ENCODE peak calls at places on chromosomes 7 and 10, in eight cellular contexts. Y is iPS DF 6.9; K is CD8-positive, alpha-beta T cell; F is tibial artery; R is HCT116; C is left ventricle myocardium inferior; V is IMR-90; E is fibroblast of lung. S is an unnamed sample. For H3K4me1, the result is how much of the 10 kb centered on the place peaks cover.

GRCh38 chr10:125258676-125259075 is 98.3 kb upstream of the CTBP2 start:
- DNase-seq in Y (no peak), K (no peak), F (no peak), R (no peak), C (no peak), V (no peak), E (no peak), S (no peak)

GRCh38 chr7:11127988-11128387 is 154.3 kb downstream of the PHF14 start:
- DNase-seq in Y (no peak), K (no peak), F (no peak), R (no peak), C (no peak), V (no peak), E (no peak), S (no peak)

GRCh38 chr10:77827383-77827782 is 99.2 kb downstream of the DLG5 start:
- DNase-seq in Y (no peak), K (no peak), F (no peak), R (no peak), C (no peak), V (peak), E (no peak), S (no peak)

GRCh38 chr10:17913604-17914003 is 38.1 kb upstream of the SLC39A12 start:
- DNase-seq in Y (no peak), K (no peak), F (no peak), R (no peak), C (no peak), V (no peak), E (no peak), S (no peak)

GRCh38 chr7:107767391-107767790 is 23.4 kb downstream of the CBLL1 start:
- DNase-seq in Y (no peak), K (no peak), F (no peak), R (no peak), C (no peak), V (no peak), E (no peak), S (no peak)

GRCh38 chr7:78412216-78412858 is 613.8 kb downstream of the PHTF2 start:
- DNase-seq in Y (no peak), K (no peak), F (no peak), R (no peak), C (no peak), V (no peak), E (peak), S (no peak)

GRCh38 chr10:93006435-93007039 is 54.1 kb upstream of the CYP26C1 start:
- DNase-seq in Y (peak), K (no peak), F (no peak), R (no peak), C (no peak), V (peak), E (peak), S (no peak)

GRCh38 chr10:110840225-110840922 is 31.4 kb upstream of the PDCD4 start:
- DNase-seq in Y (no peak), K (no peak), F (peak), R (no peak), C (no peak), V (no peak), E (no peak), S (no peak)

GRCh38 chr10:70679498-70679897 is 7.2 kb downstream of the ADAMTS14 start:
- DNase-seq in Y (no peak), K (no peak), F (no peak), R (no peak), C (peak), V (peak), E (peak), S (peak)

GRCh38 chr7:129108583-129108982 is 35.9 kb upstream of the TSPAN33 start:
- DNase-seq in Y (no peak), K (no peak), F (no peak), R (no peak), C (no peak), V (peak), E (no peak), S (no peak)

GRCh38 chr10:84204122-84204521 is 9.8 kb downstream of the CDHR1 start:
- DNase-seq in Y (no peak), K (no peak), F (peak), R (peak), C (no peak), V (no peak), E (no peak), S (no peak)

GRCh38 chr10:112461029-112461887 is 14.2 kb downstream of the VTI1A start:
- DNase-seq in Y (no peak), K (no peak), F (no peak), R (peak), C (no peak), V (peak), E (peak), S (no peak)

GRCh38 chr10:31926765-31927596 is 1.6 kb downstream of the ARHGAP12 start:
- DNase-seq in Y (no peak), K (no peak), F (no peak), R (no peak), C (no peak), V (no peak), E (no peak), S (no peak)

GRCh38 chr10:1163204-1163660 is 107.0 kb downstream of the WDR37 start:
- DNase-seq in Y (no peak), K (no peak), F (peak), R (no peak), C (no peak), V (no peak), E (no peak), S (no peak)

GRCh38 chr7:151442776-151443496 is 3.0 kb upstream of the CRYGN start:
- DNase-seq in Y (no peak), K (no peak), F (no peak), R (no peak), C (no peak), V (no peak), E (no peak), S (no peak)

GRCh38 chr7:24608504-24608903 is 35.3 kb downstream of the PALS2 start:
- DNase-seq in Y (no peak), K (no peak), F (no peak), R (no peak), C (no peak), V (no peak), E (no peak), S (no peak)

GRCh38 chr10:79097021-79097695 is 28.4 kb downstream of the ZMIZ1 start:
- DNase-seq in Y (no peak), K (no peak), F (no peak), R (no peak), C (no peak), V (peak), E (peak), S (peak)

GRCh38 chr10:13769926-13770325 is 183.2 kb downstream of the PRPF18 start:
- DNase-seq in Y (no peak), K (no peak), F (no peak), R (no peak), C (no peak), V (peak), E (peak), S (no peak)

GRCh38 chr7:9718071-9718470 is 1255.6 kb upstream of the PHF14 start:
- DNase-seq in Y (no peak), K (no peak), F (no peak), R (no peak), C (no peak), V (no peak), E (no peak), S (no peak)

GRCh38 chr10:91683976-91684375 is 51.1 kb upstream of the PPP1R3C start:
- DNase-seq in Y (no peak), K (no peak), F (no peak), R (no peak), C (no peak), V (peak), E (peak), S (no peak)

GRCh38 chr7:129768614-129769399 is 157.3 kb downstream of the NRF1 start:
- DNase-seq in Y (no peak), K (no peak), F (no peak), R (no peak), C (no peak), V (no peak), E (no peak), S (no peak)

GRCh38 chr10:72081772-72082590 is 6.4 kb downstream of the SPOCK2 start:
- DNase-seq in Y (no peak), K (no peak), F (no peak), R (no peak), C (no peak), V (no peak), E (no peak), S (peak)

GRCh38 chr10:81943583-81943982 is 68.6 kb downstream of the NRG3 start:
- DNase-seq in Y (no peak), K (no peak), F (no peak), R (no peak), C (no peak), V (no peak), E (no peak), S (no peak)

GRCh38 chr10:29407280-29407858 is 118.5 kb downstream of the LYZL1 start:
- DNase-seq in Y (peak), K (no peak), F (no peak), R (no peak), C (no peak), V (no peak), E (no peak), S (no peak)

GRCh38 chr10:79111846-79112614 is 43.3 kb downstream of the ZMIZ1 start:
- DNase-seq in Y (no peak), K (no peak), F (no peak), R (no peak), C (peak), V (no peak), E (no peak), S (no peak)

GRCh38 chr10:28432210-28432676 is 100.7 kb upstream of the WAC start:
- DNase-seq in Y (peak), K (no peak), F (peak), R (peak), C (peak), V (peak), E (peak), S (peak)

GRCh38 chr7:159240962-159241361 is 96.3 kb upstream of the VIPR2 start:
- DNase-seq in Y (no peak), K (no peak), F (no peak), R (no peak), C (no peak), V (no peak), E (no peak), S (no peak)

GRCh38 chr10:24721254-24722106 is 2.2 kb downstream of the ARHGAP21 start:
- DNase-seq in Y (no peak), K (no peak), F (peak), R (no peak), C (peak), V (peak), E (no peak), S (no peak)

GRCh38 chr7:151032936-151033863 is 5.0 kb downstream of the ABCB8 start:
- DNase-seq in Y (no peak), K (no peak), F (no peak), R (no peak), C (no peak), V (no peak), E (no peak), S (no peak)

GRCh38 chr10:23399701-23400144 is 39.2 kb upstream of the OTUD1 start:
- DNase-seq in Y (no peak), K (no peak), F (no peak), R (no peak), C (peak), V (peak), E (peak), S (peak)

GRCh38 chr10:112834661-112835060 is 115.4 kb upstream of the TCF7L2 start:
- DNase-seq in Y (no peak), K (no peak), F (no peak), R (no peak), C (no peak), V (no peak), E (no peak), S (no peak)

GRCh38 chr7:81445462-81445861 is 324.4 kb downstream of the HGF start:
- DNase-seq in Y (no peak), K (no peak), F (no peak), R (no peak), C (no peak), V (no peak), E (no peak), S (no peak)

GRCh38 chr7:122100021-122100420 is 44.0 kb downstream of the AASS start:
- DNase-seq in Y (no peak), K (no peak), F (no peak), R (no peak), C (no peak), V (peak), E (no peak), S (no peak)

GRCh38 chr10:64863836-64864235 is 1342.6 kb downstream of the REEP3 start:
- DNase-seq in Y (no peak), K (no peak), F (no peak), R (no peak), C (no peak), V (no peak), E (no peak), S (no peak)

GRCh38 chr7:155007947-155008346 is 5.0 kb upstream of the PAXIP1 start:
- DNase-seq in Y (no peak), K (no peak), F (no peak), R (peak), C (no peak), V (no peak), E (peak), S (no peak)

DNA sequence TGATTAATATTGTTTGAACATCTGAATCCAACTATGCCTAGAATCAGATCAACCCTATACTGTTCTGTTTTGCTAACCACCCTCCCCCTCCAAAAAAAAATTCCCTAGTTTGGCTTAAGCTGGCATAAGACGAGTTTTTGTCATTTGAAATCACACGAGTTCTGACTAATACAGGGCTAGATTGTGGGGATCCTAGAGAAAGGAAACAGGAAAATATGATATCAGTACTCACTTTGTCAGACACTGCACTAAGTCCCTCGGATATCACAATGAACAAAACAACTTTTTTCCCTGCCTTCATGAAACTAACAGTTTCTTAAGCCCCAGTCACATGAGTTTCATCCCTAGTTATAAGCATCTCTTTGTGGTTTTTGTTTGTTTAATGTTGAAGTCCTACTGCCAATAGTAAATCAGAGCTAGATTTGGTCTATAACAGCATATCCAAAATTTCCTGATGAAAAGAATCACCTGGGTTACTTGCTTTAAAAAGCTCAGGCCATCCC is 118.5 kb downstream of the ITGB8 start:
- DNase-seq in Y (no peak), K (no peak), F (no peak), R (no peak), C (no peak), V (no peak), E (no peak), S (no peak)
- H3K4me1 ChIP-seq in Y (under half), K (under half), F (under half), R (under half), C (under half), V (under half), E (under half), S (under half)

GRCh38 chr10:119688033-119688508 is 36.9 kb downstream of the BAG3 start:
- DNase-seq in Y (no peak), K (no peak), F (no peak), R (no peak), C (no peak), V (no peak), E (no peak), S (no peak)
- H3K27ac ChIP-seq in Y (peak), K (no peak), F (no peak), R (no peak), C (no peak), V (no peak), E (no peak), S (no peak)

DNA sequence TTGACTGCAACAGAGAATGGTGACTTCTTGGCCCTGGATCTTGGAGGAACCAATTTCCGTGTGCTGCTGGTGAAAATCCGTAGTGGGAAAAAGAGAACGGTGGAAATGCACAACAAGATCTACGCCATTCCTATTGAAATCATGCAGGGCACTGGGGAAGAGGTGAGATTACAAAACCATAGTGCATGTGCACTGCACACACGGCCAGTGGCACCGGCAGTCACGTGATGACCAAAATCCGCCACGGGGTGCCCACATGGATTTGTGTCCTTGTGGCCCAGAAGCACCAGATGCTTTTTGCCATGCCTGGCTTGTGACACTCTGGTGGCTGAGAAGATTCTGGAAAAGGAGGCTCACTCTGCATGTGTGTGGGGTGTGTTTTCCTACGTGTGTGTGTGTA is 32.4 kb downstream of the TACR2 start:
- DNase-seq in Y (no peak), K (no peak), F (no peak), R (no peak), C (no peak), V (no peak), E (no peak), S (no peak)
- H3K4me3 ChIP-seq in Y (no peak), K (no peak), F (no peak), R (no peak), C (no peak), V (no peak), E (no peak), S (no peak)

GRCh38 chr10:95413608-95414007 is 122.8 kb upstream of the PDLIM1 start:
- DNase-seq in Y (no peak), K (no peak), F (peak), R (no peak), C (no peak), V (no peak), E (no peak), S (no peak)
- H3K4me1 ChIP-seq in Y (under half), K (under half), F (half or more), R (under half), C (half or more), V (under half), E (under half), S (half or more)

GRCh38 chr7:2689343-2689847 is 1.4 kb downstream of the AMZ1 start:
- DNase-seq in Y (no peak), K (no peak), F (no peak), R (no peak), C (no peak), V (no peak), E (no peak), S (no peak)
- H3K27ac ChIP-seq in Y (no peak), K (no peak), F (no peak), R (no peak), C (no peak), V (no peak), E (no peak), S (no peak)

GRCh38 chr7:605661-606450 is 86.2 kb upstream of the PDGFA start:
- DNase-seq in Y (no peak), K (no peak), F (no peak), R (no peak), C (no peak), V (no peak), E (no peak), S (no peak)
- H3K4me3 ChIP-seq in Y (no peak), K (no peak), F (no peak), R (no peak), C (no peak), V (no peak), E (no peak), S (no peak)

DNA sequence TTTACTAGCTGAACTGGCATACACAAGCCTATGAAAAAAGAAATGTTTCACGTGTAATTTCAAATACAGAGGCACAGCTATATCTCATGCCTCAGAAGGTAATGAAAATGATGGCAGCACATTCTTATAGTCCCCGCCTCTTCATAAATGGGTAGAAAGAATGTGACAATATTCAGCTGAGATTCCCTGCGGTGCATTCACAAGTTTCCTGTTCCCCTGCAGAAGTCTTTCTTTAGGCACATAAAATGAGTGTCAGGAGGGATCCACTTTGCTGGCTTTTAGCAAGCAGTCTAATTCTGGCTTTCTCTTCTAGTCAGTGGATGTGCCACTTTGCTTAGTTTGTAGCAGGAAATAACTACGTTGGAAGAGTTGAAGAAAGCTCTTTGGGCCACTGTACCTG is 56.1 kb downstream of the DGKB start:
- DNase-seq in Y (no peak), K (no peak), F (no peak), R (no peak), C (no peak), V (no peak), E (no peak), S (no peak)
- H3K4me1 ChIP-seq in Y (under half), K (under half), F (under half), R (under half), C (under half), V (under half), E (under half), S (under half)

GRCh38 chr10:117424789-117425649 is 49.8 kb upstream of the PDZD8 start:
- DNase-seq in Y (no peak), K (no peak), F (no peak), R (no peak), C (no peak), V (no peak), E (no peak), S (no peak)
- H3K27ac ChIP-seq in Y (no peak), K (no peak), F (no peak), R (no peak), C (no peak), V (no peak), E (no peak), S (no peak)

S was measured in psoas muscle.